ENCODE peak calls at places on chromosomes 5 and 9, in eight cellular contexts. E, V, G, P, U, N, O and J are unnamed samples.

GRCh38 chr9:88388886-88389617 is 808 bp downstream of the SPIN1 start:
- DNase-seq in E (peak), V (no peak), G (peak), P (peak), U (no peak), N (no peak), O (peak), J (peak)

GRCh38 chr5:14108170-14108996 is 34.8 kb upstream of the TRIO start:
- DNase-seq in E (peak), V (peak), G (peak), P (peak), U (no peak), N (peak), O (peak), J (peak)

GRCh38 chr5:87906962-87907361 is 361.7 kb downstream of the TMEM161B start:
- DNase-seq in E (no peak), V (no peak), G (no peak), P (no peak), U (no peak), N (no peak), O (no peak), J (no peak)

GRCh38 chr9:524008-524407 is 309.3 kb downstream of the DOCK8 start:
- DNase-seq in E (no peak), V (no peak), G (no peak), P (no peak), U (no peak), N (no peak), O (no peak), J (no peak)

GRCh38 chr9:135484460-135485277 is 5.1 kb downstream of the PPP1R26 start:
- DNase-seq in E (no peak), V (no peak), G (no peak), P (no peak), U (no peak), N (no peak), O (no peak), J (no peak)

GRCh38 chr5:5158472-5158895 is 18.4 kb downstream of the ADAMTS16 start:
- DNase-seq in E (no peak), V (no peak), G (no peak), P (no peak), U (no peak), N (no peak), O (no peak), J (no peak)

GRCh38 chr9:89941875-89942274 is 337.1 kb downstream of the GADD45G start:
- DNase-seq in E (no peak), V (no peak), G (no peak), P (no peak), U (no peak), N (no peak), O (no peak), J (no peak)

GRCh38 chr9:93237535-93237934 is 53.6 kb downstream of the WNK2 start:
- DNase-seq in E (no peak), V (no peak), G (no peak), P (no peak), U (no peak), N (no peak), O (no peak), J (no peak)

GRCh38 chr9:98326402-98327248 is 71.2 kb upstream of the TBC1D2 start:
- DNase-seq in E (no peak), V (no peak), G (no peak), P (peak), U (no peak), N (no peak), O (no peak), J (no peak)

GRCh38 chr5:72619677-72620076 is 112.5 kb upstream of the ZNF366 start:
- DNase-seq in E (no peak), V (no peak), G (no peak), P (no peak), U (no peak), N (no peak), O (no peak), J (no peak)

GRCh38 chr9:85510830-85511504 is 230.8 kb downstream of the AGTPBP1 start:
- DNase-seq in E (no peak), V (no peak), G (no peak), P (no peak), U (no peak), N (no peak), O (no peak), J (no peak)

GRCh38 chr5:115194671-115195070 is 25.0 kb upstream of the TRIM36 start:
- DNase-seq in E (peak), V (no peak), G (peak), P (no peak), U (no peak), N (no peak), O (no peak), J (no peak)

GRCh38 chr5:7078901-7079300 is 317.0 kb upstream of the ADCY2 start:
- DNase-seq in E (no peak), V (no peak), G (no peak), P (peak), U (no peak), N (no peak), O (no peak), J (no peak)

GRCh38 chr9:129840024-129840423 is 4.8 kb downstream of the USP20 start:
- DNase-seq in E (no peak), V (no peak), G (no peak), P (no peak), U (no peak), N (no peak), O (no peak), J (no peak)

GRCh38 chr5:149636861-149637246 is 55.6 kb downstream of the ARHGEF37 start:
- DNase-seq in E (no peak), V (no peak), G (no peak), P (peak), U (no peak), N (no peak), O (peak), J (peak)

GRCh38 chr5:144276034-144276822 is 105.6 kb downstream of the KCTD16 start:
- DNase-seq in E (no peak), V (no peak), G (no peak), P (no peak), U (no peak), N (no peak), O (no peak), J (no peak)

GRCh38 chr9:93679536-93680444 is 103.4 kb downstream of the PHF2 start:
- DNase-seq in E (no peak), V (no peak), G (peak), P (no peak), U (peak), N (no peak), O (peak), J (peak)

GRCh38 chr5:2133080-2133479 is 250.4 kb upstream of the IRX4 start:
- DNase-seq in E (no peak), V (no peak), G (no peak), P (no peak), U (no peak), N (no peak), O (no peak), J (no peak)
- TF ChIP-seq EP300 in E (no peak), V (no peak), G (no peak), P (no peak), U (no peak), N (no peak), O (no peak), J (no peak)

GRCh38 chr5:99587983-99588382 is 659.2 kb upstream of the CHD1 start:
- DNase-seq in E (no peak), V (no peak), G (no peak), P (no peak), U (no peak), N (no peak), O (no peak), J (no peak)
- TF ChIP-seq POLR2A in E (no peak), V (no peak), G (no peak), P (no peak), U (no peak), N (no peak), O (no peak), J (no peak)

DNA sequence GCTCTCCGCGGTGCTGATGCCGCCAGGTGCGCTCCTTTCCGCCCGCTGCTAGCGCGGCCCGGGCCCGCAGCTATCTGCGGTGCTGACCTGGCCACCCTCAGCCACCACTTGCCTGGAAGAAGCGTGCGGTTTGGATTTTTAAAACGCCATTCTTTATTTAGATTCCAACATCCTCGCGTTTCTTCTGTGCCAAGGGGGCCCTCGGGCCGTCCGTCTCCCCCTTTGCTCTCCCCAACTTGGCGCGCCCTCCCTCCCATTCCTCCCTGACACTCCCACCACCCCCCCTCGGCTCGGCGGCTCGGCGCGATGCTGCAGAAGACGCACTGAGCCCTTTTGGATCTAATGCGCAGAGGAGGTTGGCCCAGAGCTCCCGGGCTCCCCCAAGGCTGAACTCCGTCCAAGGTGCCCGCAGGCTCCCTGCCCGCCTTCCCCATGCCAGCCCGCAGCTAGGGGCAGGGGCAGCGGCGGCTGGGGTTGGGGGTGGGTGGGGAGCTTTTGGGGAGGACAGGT is at the start of gene BARHL1:
- DNase-seq in E (no peak), V (no peak), G (no peak), P (no peak), U (no peak), N (no peak), O (no peak), J (no peak)
- H3K4me3 ChIP-seq in E (peak), V (no peak), G (peak), P (no peak), U (peak), N (peak), O (peak), J (peak)

DNA sequence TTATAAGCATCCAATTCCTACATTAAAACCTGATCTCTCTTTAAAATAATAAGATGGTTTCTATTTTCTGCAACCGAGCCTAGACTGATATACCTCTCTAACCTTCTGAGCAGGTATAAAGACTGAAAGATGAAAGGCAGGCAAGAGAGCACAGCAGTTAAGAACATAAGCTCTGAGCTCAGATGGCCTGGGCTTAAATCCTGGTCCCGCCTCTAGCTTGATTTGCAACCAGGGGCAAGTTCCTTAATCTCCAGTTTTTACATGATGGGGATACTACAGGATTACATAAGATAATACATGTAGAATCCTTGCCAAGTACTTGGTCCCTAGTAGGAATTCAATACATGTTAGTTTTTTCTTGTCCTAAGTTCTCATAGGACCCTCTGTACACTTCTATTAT is 33.9 kb downstream of the SLC24A2 start:
- DNase-seq in E (no peak), V (no peak), G (no peak), P (no peak), U (no peak), N (no peak), O (no peak), J (no peak)
- TF ChIP-seq EP300 in E (no peak), V (no peak), G (no peak), P (no peak), U (no peak), N (no peak), O (no peak), J (no peak)

DNA sequence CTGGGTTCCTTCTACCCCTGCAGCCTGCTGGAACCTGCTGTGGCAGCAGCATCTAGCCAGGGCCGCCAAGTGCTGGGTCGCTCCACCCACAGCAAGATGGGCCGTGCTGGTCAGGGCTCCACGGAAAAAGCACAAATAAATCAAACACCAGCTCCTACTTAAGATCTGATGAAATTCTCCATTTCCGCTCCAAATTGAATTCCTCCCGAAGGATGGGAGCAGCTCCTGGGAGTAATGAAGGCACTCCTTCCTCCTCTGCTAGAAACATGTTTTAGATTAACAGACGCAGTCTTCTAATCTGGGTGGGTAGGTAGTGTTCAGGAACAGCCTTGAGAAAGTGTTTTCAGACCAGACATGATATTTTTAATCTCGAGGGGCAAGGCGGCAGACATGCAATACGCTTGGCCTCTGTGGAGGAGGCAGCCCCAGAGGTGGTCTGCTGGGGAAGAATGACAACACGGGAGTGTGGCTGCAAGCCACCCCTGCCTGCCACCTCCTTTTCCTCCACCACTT is 194.0 kb downstream of the AOPEP start:
- DNase-seq in E (peak), V (no peak), G (no peak), P (no peak), U (no peak), N (peak), O (peak), J (peak)
- TF ChIP-seq POLR2A in E (no peak), V (no peak), G (no peak), P (no peak), U (no peak), N (peak), O (no peak), J (no peak)